ENCODE peak calls at places on chromosome 1, in eight cellular contexts. C, K, W, S, Q, F, V and D are unnamed samples.

GRCh38 chr1:223733898-223734852 is 21.8 kb downstream of the CAPN2 start:
- ATAC-seq in V (peak), S (no peak), C (peak), K (no peak), W (no peak), Q (no peak), F (peak), D (no peak)

GRCh38 chr1:109181085-109181806 is 32.5 kb upstream of the SARS1 start:
- ATAC-seq in K (no peak), V (peak), Q (no peak), W (no peak), C (peak), S (no peak), F (peak), D (no peak)

GRCh38 chr1:204725821-204726448 is 40.4 kb upstream of the LRRN2 start:
- ATAC-seq in W (no peak), Q (no peak), K (no peak), S (no peak), C (peak), F (peak), V (no peak), D (no peak)

GRCh38 chr1:94951056-94951455 is 24.1 kb upstream of the CNN3 start:
- ATAC-seq in S (no peak), W (no peak), K (no peak), C (no peak), F (no peak), V (no peak), Q (no peak), D (no peak)

GRCh38 chr1:228540161-228540917 is 53.2 kb downstream of the RNF187 start:
- ATAC-seq in V (no peak), Q (no peak), S (no peak), W (no peak), F (no peak), K (no peak), C (no peak), D (no peak)

GRCh38 chr1:51867479-51868232 is 10.9 kb downstream of the NRDC start:
- ATAC-seq in W (no peak), Q (no peak), K (peak), C (no peak), S (no peak), V (no peak), F (no peak), D (no peak)

GRCh38 chr1:172766462-172766861 is 107.6 kb downstream of the FASLG start:
- ATAC-seq in Q (peak), C (peak), F (no peak), V (peak), W (no peak), K (no peak), S (peak), D (no peak)

GRCh38 chr1:12091191-12091590 is 28.1 kb downstream of the TNFRSF8 start:
- ATAC-seq in C (no peak), F (no peak), V (no peak), W (no peak), K (no peak), Q (no peak), S (no peak), D (no peak)

GRCh38 chr1:224302947-224303346 is 27.0 kb downstream of the NVL start:
- ATAC-seq in V (no peak), K (no peak), S (no peak), F (no peak), W (no peak), C (no peak), Q (no peak), D (no peak)

GRCh38 chr1:48329489-48329888 is 107.0 kb downstream of the SLC5A9 start:
- ATAC-seq in V (no peak), K (no peak), S (no peak), W (no peak), F (no peak), C (no peak), Q (no peak), D (no peak)

GRCh38 chr1:53680868-53681267 is 58.1 kb downstream of the GLIS1 start:
- ATAC-seq in F (no peak), C (no peak), W (no peak), S (no peak), Q (no peak), V (no peak), K (no peak), D (no peak)

GRCh38 chr1:87511449-87511848 is 182.8 kb downstream of the LMO4 start:
- ATAC-seq in F (no peak), Q (no peak), V (no peak), C (no peak), S (no peak), K (no peak), W (no peak), D (no peak)

GRCh38 chr1:168468042-168468809 is 75.6 kb downstream of the XCL2 start:
- ATAC-seq in F (no peak), S (no peak), W (no peak), V (no peak), C (no peak), K (no peak), Q (no peak), D (no peak)

GRCh38 chr1:1171551-1172340 is 1.9 kb upstream of the TTLL10 start:
- ATAC-seq in Q (no peak), C (no peak), K (peak), F (no peak), S (no peak), V (no peak), W (peak), D (no peak)

GRCh38 chr1:201325678-201326060 is 42.4 kb downstream of the PKP1 start:
- ATAC-seq in C (no peak), Q (no peak), W (no peak), V (no peak), S (no peak), F (no peak), K (no peak), D (no peak)

GRCh38 chr1:164971391-164971790 is 385.1 kb downstream of the LMX1A start:
- ATAC-seq in K (no peak), W (no peak), Q (no peak), V (no peak), C (no peak), S (no peak), F (no peak), D (no peak)

GRCh38 chr1:33185541-33185940 is 3.7 kb upstream of the TRIM62 start:
- ATAC-seq in Q (no peak), F (no peak), S (no peak), V (no peak), K (no peak), W (no peak), C (no peak), D (no peak)

GRCh38 chr1:184297244-184297750 is 89.5 kb upstream of the C1orf21 start:
- ATAC-seq in S (no peak), W (no peak), Q (peak), F (no peak), V (no peak), K (no peak), C (peak), D (no peak)

GRCh38 chr1:37673920-37674319 is 18.4 kb upstream of the CDCA8 start:
- ATAC-seq in F (no peak), C (no peak), W (peak), K (peak), S (no peak), V (no peak), Q (no peak), D (no peak)

GRCh38 chr1:52414942-52415341 is 10.5 kb downstream of the PRPF38A start:
- ATAC-seq in S (no peak), V (no peak), Q (no peak), C (no peak), K (peak), F (no peak), W (no peak), D (no peak)

GRCh38 chr1:7045897-7046296 is 260.6 kb downstream of the CAMTA1 start:
- ATAC-seq in W (no peak), Q (no peak), F (no peak), K (no peak), C (no peak), V (no peak), S (no peak), D (no peak)

GRCh38 chr1:178530037-178530402 is 17.1 kb downstream of the TEX35 start:
- ATAC-seq in F (peak), S (peak), C (peak), K (peak), Q (no peak), W (no peak), V (no peak), D (no peak)

GRCh38 chr1:54253480-54253879 is 53.5 kb downstream of the MRPL37 start:
- ATAC-seq in K (peak), W (no peak), Q (peak), S (no peak), C (peak), V (peak), F (peak), D (peak)

GRCh38 chr1:113369715-113370114 is 20.6 kb upstream of the MAGI3 start:
- ATAC-seq in C (no peak), S (no peak), W (no peak), K (peak), V (no peak), F (no peak), Q (no peak), D (no peak)

GRCh38 chr1:17588048-17588781 is 48.7 kb downstream of the ARHGEF10L start:
- ATAC-seq in K (no peak), Q (peak), W (no peak), C (peak), S (peak), V (peak), F (peak), D (peak)

GRCh38 chr1:39441797-39442196 is 49.6 kb upstream of the BMP8A start:
- ATAC-seq in C (no peak), F (no peak), Q (no peak), K (no peak), W (no peak), V (no peak), S (no peak), D (no peak)

GRCh38 chr1:78211483-78212092 is 165.8 kb downstream of the GIPC2 start:
- ATAC-seq in F (no peak), C (no peak), W (no peak), V (no peak), S (no peak), Q (no peak), K (peak), D (no peak)